ENCODE peak calls at places on chromosomes 7 and 10, in eight cellular contexts. L, Y, D, N, F, U, P and G are unnamed samples.

GRCh38 chr7:144027070-144027469 is 21.7 kb upstream of the OR2A5 start:
- DNase-seq in L (peak), Y (no peak), D (peak), N (peak), F (no peak), U (no peak), P (no peak), G (no peak)

GRCh38 chr7:18498327-18498726 is 2.8 kb downstream of the HDAC9 start:
- DNase-seq in L (no peak), Y (no peak), D (no peak), N (no peak), F (no peak), U (no peak), P (no peak), G (no peak)

GRCh38 chr7:108723343-108723957 is 153.8 kb downstream of the DNAJB9 start:
- DNase-seq in L (no peak), Y (peak), D (peak), N (no peak), F (no peak), U (no peak), P (no peak), G (no peak)

GRCh38 chr7:111735661-111736323 is 173.5 kb upstream of the IMMP2L start:
- DNase-seq in L (peak), Y (peak), D (peak), N (peak), F (peak), U (no peak), P (peak), G (no peak)

GRCh38 chr7:57354195-57354594 is 95.8 kb upstream of the ZNF716 start:
- DNase-seq in L (no peak), Y (no peak), D (no peak), N (no peak), F (no peak), U (no peak), P (no peak), G (no peak)

GRCh38 chr10:74927701-74928100 is 101.3 kb downstream of the KAT6B start:
- DNase-seq in L (peak), Y (no peak), D (no peak), N (peak), F (no peak), U (no peak), P (no peak), G (no peak)

GRCh38 chr10:69769395-69769989 is 32.2 kb upstream of the COL13A1 start:
- DNase-seq in L (peak), Y (no peak), D (peak), N (peak), F (peak), U (peak), P (peak), G (no peak)

GRCh38 chr10:42753126-42753506 is 29.5 kb upstream of the BMS1 start:
- DNase-seq in L (peak), Y (peak), D (peak), N (peak), F (peak), U (no peak), P (peak), G (peak)

GRCh38 chr10:76881477-76882220 is 756.0 kb downstream of the KCNMA1 start:
- DNase-seq in L (peak), Y (no peak), D (no peak), N (peak), F (no peak), U (no peak), P (no peak), G (no peak)

GRCh38 chr10:81116990-81117389 is 579.3 kb downstream of the SH2D4B start:
- DNase-seq in L (no peak), Y (no peak), D (no peak), N (peak), F (no peak), U (no peak), P (no peak), G (no peak)

GRCh38 chr7:87413951-87414381 is 61.5 kb downstream of the ABCB4 start:
- DNase-seq in L (peak), Y (no peak), D (no peak), N (peak), F (peak), U (peak), P (no peak), G (no peak)

GRCh38 chr7:1919539-1920265 is 249.6 kb downstream of the ELFN1 start:
- DNase-seq in L (no peak), Y (no peak), D (no peak), N (no peak), F (no peak), U (no peak), P (peak), G (peak)

GRCh38 chr10:88989824-88990527 is 622 bp upstream of the FAS start:
- DNase-seq in L (peak), Y (no peak), D (no peak), N (peak), F (peak), U (peak), P (no peak), G (no peak)

GRCh38 chr10:21441625-21442024 is 83.9 kb downstream of the SKIDA1 start:
- DNase-seq in L (no peak), Y (no peak), D (no peak), N (no peak), F (no peak), U (no peak), P (no peak), G (no peak)

GRCh38 chr10:77832243-77832642 is 94.3 kb downstream of the DLG5 start:
- DNase-seq in L (no peak), Y (no peak), D (no peak), N (peak), F (no peak), U (no peak), P (no peak), G (no peak)

GRCh38 chr10:32377458-32378370 is 30.8 kb upstream of the EPC1 start:
- DNase-seq in L (peak), Y (no peak), D (no peak), N (peak), F (no peak), U (no peak), P (peak), G (no peak)

GRCh38 chr10:71090801-71091200 is 121.6 kb upstream of the UNC5B start:
- DNase-seq in L (no peak), Y (peak), D (no peak), N (no peak), F (no peak), U (no peak), P (no peak), G (no peak)

GRCh38 chr10:7551289-7551688 is 115.5 kb downstream of the ITIH5 start:
- DNase-seq in L (no peak), Y (no peak), D (no peak), N (no peak), F (no peak), U (no peak), P (no peak), G (no peak)

GRCh38 chr7:136303162-136303561 is 326.0 kb upstream of the MTPN start:
- DNase-seq in L (peak), Y (no peak), D (no peak), N (peak), F (no peak), U (no peak), P (no peak), G (no peak)

GRCh38 chr7:132225216-132226030 is 350.8 kb downstream of the PLXNA4 start:
- DNase-seq in L (no peak), Y (no peak), D (no peak), N (no peak), F (no peak), U (no peak), P (peak), G (no peak)

GRCh38 chr7:124782335-124782734 is 16.7 kb upstream of the GPR37 start:
- DNase-seq in L (no peak), Y (no peak), D (peak), N (no peak), F (no peak), U (no peak), P (no peak), G (no peak)

GRCh38 chr7:129311429-129311828 is 86.6 kb downstream of the AHCYL2 start:
- DNase-seq in L (no peak), Y (no peak), D (no peak), N (no peak), F (no peak), U (no peak), P (no peak), G (no peak)

GRCh38 chr7:601573-602340 is 82.1 kb upstream of the PDGFA start:
- DNase-seq in L (no peak), Y (no peak), D (no peak), N (no peak), F (no peak), U (no peak), P (peak), G (peak)

GRCh38 chr10:20993387-20994170 is 96.5 kb upstream of the NEBL start:
- DNase-seq in L (peak), Y (no peak), D (no peak), N (peak), F (no peak), U (no peak), P (no peak), G (no peak)

GRCh38 chr7:112726076-112726475 is 64.1 kb downstream of the TMEM168 start:
- DNase-seq in L (no peak), Y (no peak), D (no peak), N (no peak), F (no peak), U (no peak), P (no peak), G (no peak)

GRCh38 chr7:84049034-84049433 is 145.6 kb downstream of the SEMA3A start:
- DNase-seq in L (no peak), Y (no peak), D (no peak), N (no peak), F (no peak), U (no peak), P (no peak), G (no peak)

GRCh38 chr7:106610996-106611886 is 49.7 kb downstream of the CCDC71L start:
- DNase-seq in L (peak), Y (no peak), D (peak), N (peak), F (no peak), U (no peak), P (no peak), G (no peak)

GRCh38 chr10:78599122-78599853 is 469.5 kb upstream of the ZMIZ1 start:
- DNase-seq in L (no peak), Y (no peak), D (no peak), N (no peak), F (no peak), U (no peak), P (no peak), G (no peak)

GRCh38 chr7:92697012-92697411 is 106.8 kb upstream of the FAM133B start:
- DNase-seq in L (no peak), Y (no peak), D (no peak), N (no peak), F (no peak), U (no peak), P (no peak), G (no peak)

GRCh38 chr10:52729259-52730104 is 43.1 kb downstream of the MBL2 start:
- DNase-seq in L (peak), Y (no peak), D (peak), N (peak), F (no peak), U (peak), P (no peak), G (no peak)

GRCh38 chr7:114081606-114082425 is 163.0 kb upstream of the PPP1R3A start:
- DNase-seq in L (peak), Y (peak), D (peak), N (peak), F (no peak), U (peak), P (no peak), G (no peak)

GRCh38 chr7:46969303-46970130 is 612.4 kb downstream of the TNS3 start:
- DNase-seq in L (peak), Y (no peak), D (no peak), N (peak), F (peak), U (no peak), P (peak), G (no peak)

GRCh38 chr10:110540038-110540437 is 27.5 kb upstream of the SMC3 start:
- DNase-seq in L (no peak), Y (no peak), D (no peak), N (no peak), F (no peak), U (no peak), P (no peak), G (no peak)

GRCh38 chr7:50534690-50535290 is 30.4 kb downstream of the DDC start:
- DNase-seq in L (peak), Y (no peak), D (peak), N (peak), F (peak), U (peak), P (no peak), G (no peak)

GRCh38 chr7:119090851-119091250 is 866.3 kb downstream of the ANKRD7 start:
- DNase-seq in L (no peak), Y (no peak), D (no peak), N (peak), F (no peak), U (no peak), P (no peak), G (no peak)

DNA sequence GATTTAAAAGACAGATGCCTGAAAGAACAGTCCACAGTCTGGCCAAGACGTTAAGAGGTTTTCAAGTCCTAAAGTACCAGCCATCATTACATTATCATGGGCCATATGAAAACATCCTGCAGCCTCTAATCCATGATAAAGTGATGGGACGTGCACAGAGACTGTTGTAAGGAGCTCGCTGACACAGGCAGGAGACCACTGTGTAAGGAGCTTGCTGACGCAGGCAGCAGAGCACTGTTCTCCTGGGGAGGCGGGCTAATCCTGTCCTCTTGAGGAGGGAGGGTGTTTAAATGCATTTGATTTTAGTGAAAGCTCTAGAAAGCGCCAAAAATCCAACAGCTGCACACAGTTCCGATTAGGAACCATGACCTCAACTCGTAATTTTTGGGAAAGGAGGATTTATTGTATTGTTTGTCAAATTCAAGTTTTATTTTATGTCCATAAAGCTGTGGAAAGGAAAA is 16.9 kb downstream of the SVIL start:
- DNase-seq in L (no peak), Y (no peak), D (no peak), N (no peak), F (no peak), U (no peak), P (no peak), G (no peak)
- TF ChIP-seq CTCF in L (no peak), Y (no peak), D (no peak), N (no peak), F (no peak), U (no peak), P (no peak), G (no peak)

GRCh38 chr7:52920977-52921376 is 114.5 kb upstream of the POM121L12 start:
- DNase-seq in L (no peak), Y (no peak), D (no peak), N (no peak), F (no peak), U (no peak), P (no peak), G (no peak)

GRCh38 chr7:52917982-52918578 is 117.4 kb upstream of the POM121L12 start:
- DNase-seq in L (no peak), Y (no peak), D (peak), N (peak), F (no peak), U (no peak), P (no peak), G (no peak)
- TF ChIP-seq CTCF in L (no peak), Y (peak), D (peak), N (peak), F (peak), U (no peak), P (no peak), G (no peak)

GRCh38 chr7:45867471-45867870 is 5.4 kb downstream of the CCDC201 start:
- DNase-seq in L (no peak), Y (no peak), D (no peak), N (no peak), F (no peak), U (no peak), P (no peak), G (no peak)

GRCh38 chr7:45865594-45866410 is 7.1 kb downstream of the CCDC201 start:
- DNase-seq in L (no peak), Y (no peak), D (no peak), N (no peak), F (no peak), U (no peak), P (no peak), G (no peak)

GRCh38 chr7:45869426-45869825 is 3.5 kb downstream of the CCDC201 start:
- DNase-seq in L (no peak), Y (no peak), D (no peak), N (peak), F (no peak), U (peak), P (no peak), G (no peak)

DNA sequence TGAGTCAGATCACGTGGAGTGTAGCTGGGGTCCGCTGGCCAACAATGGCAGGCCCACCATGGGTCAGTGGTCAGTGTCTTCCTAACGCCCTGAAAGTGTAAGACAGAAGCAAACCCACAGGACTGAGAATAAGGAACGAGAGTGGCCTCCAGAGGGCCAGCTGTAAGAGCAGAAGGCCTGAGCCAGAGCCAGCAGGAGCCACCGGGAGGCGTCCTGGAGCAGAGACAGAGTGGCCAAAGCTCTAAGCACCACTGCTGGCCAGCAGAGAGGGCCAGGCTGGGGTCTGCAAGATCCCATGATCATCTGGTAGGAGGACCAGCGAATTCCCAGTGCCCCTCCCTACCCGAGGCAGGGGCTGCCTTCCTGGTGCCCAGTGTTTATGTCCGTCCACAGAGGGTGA is 9.2 kb downstream of the CCDC201 start:
- DNase-seq in L (no peak), Y (no peak), D (peak), N (no peak), F (no peak), U (no peak), P (no peak), G (no peak)
- TF ChIP-seq CTCF in L (no peak), Y (peak), D (peak), N (no peak), F (peak), U (peak), P (no peak), G (no peak)

GRCh38 chr7:149028346-149029109 is at the start of gene PDIA4:
- DNase-seq in L (peak), Y (peak), D (peak), N (peak), F (peak), U (peak), P (peak), G (peak)
- TF ChIP-seq CTCF in L (peak), Y (peak), D (no peak), N (peak), F (no peak), U (peak), P (no peak), G (no peak)

GRCh38 chr7:142669074-142669654 is 80.1 kb upstream of the PRSS1 start:
- DNase-seq in L (peak), Y (no peak), D (peak), N (peak), F (no peak), U (no peak), P (no peak), G (no peak)

GRCh38 chr7:142668495-142668894 is 80.8 kb upstream of the PRSS1 start:
- DNase-seq in L (no peak), Y (no peak), D (no peak), N (no peak), F (no peak), U (no peak), P (no peak), G (no peak)

GRCh38 chr7:142670504-142670903 is 78.8 kb upstream of the PRSS1 start:
- DNase-seq in L (no peak), Y (no peak), D (no peak), N (no peak), F (no peak), U (no peak), P (no peak), G (no peak)

DNA sequence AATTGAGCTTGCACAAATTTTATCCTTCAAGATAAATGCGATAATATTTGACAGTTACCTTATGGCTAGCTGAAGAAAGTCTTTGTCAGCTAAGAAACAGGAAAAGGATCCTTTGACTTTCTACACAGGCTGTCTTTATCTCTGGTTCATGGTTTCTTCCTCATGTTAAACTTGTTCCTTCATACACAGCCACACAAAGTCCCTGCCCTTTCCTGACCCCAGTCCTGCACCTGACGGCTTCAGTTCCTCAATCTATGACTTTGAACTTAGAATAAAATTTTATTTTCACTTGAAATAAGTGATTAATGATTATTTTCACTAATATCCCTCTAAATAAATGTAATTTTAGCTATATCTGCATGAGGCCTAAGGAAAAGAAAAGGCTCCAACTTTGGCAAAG is 77.8 kb upstream of the PRSS1 start:
- DNase-seq in L (no peak), Y (no peak), D (no peak), N (no peak), F (no peak), U (no peak), P (no peak), G (no peak)
- TF ChIP-seq CTCF in L (no peak), Y (no peak), D (no peak), N (no peak), F (no peak), U (no peak), P (no peak), G (no peak)

GRCh38 chr7:128115821-128116723 is 84.8 kb upstream of the LRRC4 start:
- DNase-seq in L (no peak), Y (no peak), D (peak), N (no peak), F (no peak), U (no peak), P (no peak), G (no peak)
- TF ChIP-seq CTCF in L (no peak), Y (no peak), D (no peak), N (no peak), F (no peak), U (no peak), P (no peak), G (no peak)

GRCh38 chr10:60140681-60141632 is 234.6 kb upstream of the CCDC6 start:
- DNase-seq in L (no peak), Y (peak), D (peak), N (peak), F (no peak), U (no peak), P (peak), G (no peak)
- TF ChIP-seq CTCF in L (no peak), Y (no peak), D (no peak), N (no peak), F (no peak), U (no peak), P (no peak), G (no peak)

GRCh38 chr7:101088069-101088425 is 2.8 kb downstream of the TRIM56 start:
- DNase-seq in L (no peak), Y (no peak), D (no peak), N (no peak), F (no peak), U (no peak), P (no peak), G (no peak)
- TF ChIP-seq CTCF in L (no peak), Y (no peak), D (no peak), N (no peak), F (no peak), U (no peak), P (no peak), G (no peak)